ENCODE peak calls at places on chromosomes 13 and 19, in four cellular contexts. R is fibroblast of mammary gland, W is neural progenitor cell, F is NCI-H460. U is an unnamed sample.

GRCh38 chr13:62418872-62419271 is 1003.2 kb upstream of the PCDH20 start:
- DNase-seq in R (peak; percentile 26), W (no peak), F (no peak), U (peak; percentile 30)

GRCh38 chr13:29196409-29197074 is 376.4 kb downstream of the MTUS2 start:
- DNase-seq in R (no peak), W (no peak), F (no peak), U (no peak)

GRCh38 chr19:30853036-30853435 is 480.9 kb downstream of the ZNF536 start:
- DNase-seq in R (no peak), W (no peak), F (no peak), U (no peak)

GRCh38 chr19:11405846-11406643 is 13.1 kb downstream of the RGL3 start:
- DNase-seq in R (peak; percentile 34), W (peak; percentile 46), F (no peak), U (no peak)

GRCh38 chr19:860481-861098 is 1.1 kb downstream of the CFD start:
- DNase-seq in R (peak; percentile 70), W (peak; percentile 75), F (peak; percentile 70), U (peak; percentile 75)

GRCh38 chr19:45798995-45799517 is 6.4 kb upstream of the DMWD start:
- DNase-seq in R (peak; percentile 79), W (peak; percentile 72), F (peak; percentile 17), U (peak; percentile 83)

GRCh38 chr19:53772943-53773342 is 51.2 kb downstream of the NLRP12 start:
- DNase-seq in R (peak; percentile 62), W (peak; percentile 81), F (peak; percentile 42), U (peak; percentile 47)

GRCh38 chr13:106617561-106617960 is 49.6 kb upstream of the ARGLU1 start:
- DNase-seq in R (peak; percentile 61), W (peak; percentile 61), F (no peak), U (peak; percentile 39)

GRCh38 chr13:75908137-75908536 is 272.0 kb downstream of the LMO7 start:
- DNase-seq in R (peak; percentile 30), W (peak; percentile 6), F (no peak), U (no peak)

GRCh38 chr19:30219682-30220081 is 152.5 kb upstream of the ZNF536 start:
- DNase-seq in R (no peak), W (no peak), F (no peak), U (no peak)

GRCh38 chr19:46116121-46116520 is 8.4 kb downstream of the IGFL3 start:
- DNase-seq in R (no peak), W (no peak), F (no peak), U (no peak)